ENCODE peak calls at places on chromosomes 1 and 21, in ten cellular contexts. O is A549, W is Caco-2, F is body of pancreas, Z is testis, B is HCT116, X is tibial nerve, V is IMR-90, I is left ventricle myocardium inferior, E is uterus. N is an unnamed sample. For H3K4me1, the result is how much of the 10 kb centered on the place peaks cover.

GRCh38 chr1:177913762-177914540 is 55.9 kb downstream of the SEC16B start:
- DNase-seq in O (peak), W (peak), F (peak), Z (peak), B (peak), X (peak), V (peak), I (no peak), E (no peak), N (peak)

GRCh38 chr1:109750241-109750882 is 9.5 kb upstream of the GSTM3 start:
- DNase-seq in O (no peak), W (no peak), F (no peak), Z (no peak), B (no peak), X (no peak), V (no peak), I (no peak), E (no peak), N (no peak)

GRCh38 chr1:9724706-9725476 is 73.4 kb downstream of the PIK3CD start:
- DNase-seq in O (peak), W (peak), F (peak), Z (peak), B (peak), X (peak), V (peak), I (peak), E (no peak), N (peak)

GRCh38 chr1:90557706-90558105 is 159.4 kb downstream of the BARHL2 start:
- DNase-seq in O (no peak), W (no peak), F (no peak), Z (no peak), B (no peak), X (no peak), V (no peak), I (no peak), E (no peak), N (no peak)

GRCh38 chr1:204041803-204042505 is 31.0 kb upstream of the SOX13 start:
- DNase-seq in O (no peak), W (no peak), F (peak), Z (no peak), B (no peak), X (peak), V (peak), I (no peak), E (peak), N (no peak)

GRCh38 chr1:51341876-51342496 is 11.6 kb upstream of the TTC39A start:
- DNase-seq in O (peak), W (no peak), F (no peak), Z (no peak), B (no peak), X (no peak), V (no peak), I (no peak), E (no peak), N (no peak)

GRCh38 chr1:237124856-237125462 is 83.0 kb downstream of the RYR2 start:
- DNase-seq in O (peak), W (peak), F (peak), Z (peak), B (peak), X (no peak), V (no peak), I (no peak), E (no peak), N (peak)

GRCh38 chr1:156346636-156347035 is 8.3 kb downstream of the TSACC start:
- DNase-seq in O (no peak), W (peak), F (no peak), Z (no peak), B (no peak), X (no peak), V (peak), I (no peak), E (no peak), N (no peak)

GRCh38 chr21:36260802-36261201 is 59.2 kb upstream of the MORC3 start:
- DNase-seq in O (no peak), W (no peak), F (no peak), Z (no peak), B (no peak), X (no peak), V (no peak), I (no peak), E (no peak), N (no peak)

GRCh38 chr1:14742181-14742980 is 143.9 kb downstream of the KAZN start:
- DNase-seq in O (peak), W (no peak), F (no peak), Z (no peak), B (peak), X (no peak), V (peak), I (no peak), E (no peak), N (peak)

GRCh38 chr1:108011295-108011694 is 46.3 kb upstream of the VAV3 start:
- DNase-seq in O (no peak), W (no peak), F (no peak), Z (no peak), B (no peak), X (no peak), V (no peak), I (no peak), E (no peak), N (no peak)

GRCh38 chr1:185238447-185238846 is 78.6 kb downstream of the IVNS1ABP start:
- DNase-seq in O (peak), W (no peak), F (no peak), Z (no peak), B (peak), X (no peak), V (peak), I (no peak), E (no peak), N (no peak)

GRCh38 chr1:12081648-12082396 is 18.7 kb downstream of the TNFRSF8 start:
- DNase-seq in O (no peak), W (no peak), F (no peak), Z (no peak), B (peak), X (no peak), V (no peak), I (no peak), E (no peak), N (no peak)

GRCh38 chr1:206978259-206978658 is 8.0 kb upstream of the FCAMR start:
- DNase-seq in O (no peak), W (no peak), F (no peak), Z (no peak), B (no peak), X (no peak), V (no peak), I (no peak), E (no peak), N (no peak)

GRCh38 chr1:209672705-209673630 is 2.2 kb upstream of the G0S2 start:
- DNase-seq in O (no peak), W (no peak), F (no peak), Z (no peak), B (no peak), X (no peak), V (no peak), I (no peak), E (no peak), N (no peak)

GRCh38 chr1:32724678-32725594 is 22.4 kb upstream of the SYNC start:
- DNase-seq in O (peak), W (peak), F (no peak), Z (no peak), B (peak), X (peak), V (peak), I (peak), E (peak), N (no peak)

GRCh38 chr1:209674957-209675566 is at the start of gene G0S2:
- DNase-seq in O (no peak), W (peak), F (peak), Z (peak), B (no peak), X (peak), V (peak), I (peak), E (peak), N (no peak)

GRCh38 chr1:207824691-207825090 is 72.8 kb downstream of the CD46 start:
- DNase-seq in O (no peak), W (no peak), F (no peak), Z (no peak), B (no peak), X (no peak), V (no peak), I (no peak), E (peak), N (no peak)

GRCh38 chr1:56097713-56098112 is 481.6 kb downstream of the PLPP3 start:
- DNase-seq in O (no peak), W (no peak), F (no peak), Z (no peak), B (no peak), X (no peak), V (peak), I (no peak), E (no peak), N (no peak)

GRCh38 chr1:219990782-219991510 is 55.4 kb downstream of the EPRS1 start:
- DNase-seq in O (peak), W (peak), F (no peak), Z (no peak), B (peak), X (peak), V (peak), I (no peak), E (no peak), N (peak)

GRCh38 chr1:228284148-228284495 is 76.3 kb downstream of the OBSCN start:
- DNase-seq in O (no peak), W (no peak), F (no peak), Z (no peak), B (no peak), X (no peak), V (no peak), I (no peak), E (no peak), N (no peak)

GRCh38 chr21:44454058-44454457 is 1.3 kb upstream of the LRRC3 start:
- DNase-seq in O (no peak), W (no peak), F (no peak), Z (no peak), B (no peak), X (no peak), V (no peak), I (no peak), E (no peak), N (no peak)

GRCh38 chr21:38377165-38378093 is 120.6 kb downstream of the KCNJ15 start:
- DNase-seq in O (no peak), W (no peak), F (no peak), Z (no peak), B (no peak), X (no peak), V (no peak), I (no peak), E (no peak), N (no peak)

GRCh38 chr1:232316864-232317263 is 313.1 kb downstream of the SIPA1L2 start:
- DNase-seq in O (no peak), W (no peak), F (no peak), Z (no peak), B (no peak), X (no peak), V (peak), I (no peak), E (no peak), N (no peak)

GRCh38 chr1:159828176-159828575 is 1.5 kb downstream of the SLAMF8 start:
- DNase-seq in O (no peak), W (no peak), F (no peak), Z (no peak), B (no peak), X (no peak), V (no peak), I (no peak), E (no peak), N (no peak)

GRCh38 chr1:98674075-98674781 is 12.7 kb downstream of the SNX7 start:
- DNase-seq in O (no peak), W (no peak), F (no peak), Z (no peak), B (no peak), X (no peak), V (peak), I (no peak), E (no peak), N (no peak)

GRCh38 chr1:205054013-205054412 is 11.0 kb downstream of the CNTN2 start:
- DNase-seq in O (no peak), W (no peak), F (no peak), Z (no peak), B (no peak), X (no peak), V (no peak), I (no peak), E (no peak), N (no peak)

GRCh38 chr1:54886724-54887664 is at the start of gene DHCR24:
- DNase-seq in O (peak), W (peak), F (peak), Z (peak), B (peak), X (peak), V (peak), I (peak), E (peak), N (peak)

GRCh38 chr1:3137111-3138100 is 68.4 kb downstream of the PRDM16 start:
- DNase-seq in O (no peak), W (no peak), F (no peak), Z (no peak), B (no peak), X (no peak), V (no peak), I (no peak), E (no peak), N (no peak)

GRCh38 chr1:14996133-14997050 is 157.2 kb upstream of the TMEM51 start:
- DNase-seq in O (peak), W (no peak), F (peak), Z (no peak), B (peak), X (no peak), V (peak), I (no peak), E (no peak), N (peak)

GRCh38 chr1:182279302-182279701 is 112.3 kb downstream of the GLUL start:
- DNase-seq in O (no peak), W (no peak), F (no peak), Z (no peak), B (no peak), X (no peak), V (no peak), I (no peak), E (no peak), N (no peak)

GRCh38 chr1:155126494-155127104 is 1.1 kb upstream of the EFNA1 start:
- DNase-seq in O (peak), W (peak), F (peak), Z (peak), B (no peak), X (peak), V (peak), I (peak), E (no peak), N (peak)

GRCh38 chr21:45390121-45390751 is 14.7 kb upstream of the COL18A1 start:
- DNase-seq in O (no peak), W (no peak), F (no peak), Z (no peak), B (no peak), X (no peak), V (no peak), I (peak), E (peak), N (no peak)

GRCh38 chr1:154999651-155000474 is 2.7 kb upstream of the ZBTB7B start:
- DNase-seq in O (peak), W (peak), F (peak), Z (peak), B (no peak), X (no peak), V (no peak), I (no peak), E (no peak), N (peak)

GRCh38 chr1:22773981-22774471 is 63.4 kb downstream of the EPHB2 start:
- DNase-seq in O (no peak), W (no peak), F (peak), Z (peak), B (no peak), X (peak), V (peak), I (peak), E (peak), N (no peak)

GRCh38 chr1:14929547-14930223 is 223.9 kb upstream of the TMEM51 start:
- DNase-seq in O (peak), W (peak), F (peak), Z (peak), B (no peak), X (no peak), V (peak), I (no peak), E (no peak), N (no peak)

GRCh38 chr1:151846062-151846568 is 6.5 kb upstream of the C2CD4D start:
- DNase-seq in O (peak), W (no peak), F (peak), Z (peak), B (peak), X (no peak), V (peak), I (no peak), E (no peak), N (peak)

GRCh38 chr1:194004146-194004545 is 817.7 kb upstream of the B3GALT2 start:
- DNase-seq in O (no peak), W (no peak), F (no peak), Z (no peak), B (no peak), X (no peak), V (no peak), I (no peak), E (no peak), N (no peak)
- H3K4me1 ChIP-seq in O (under half), W (under half), F (under half), Z (under half), B (under half), X (under half), V (under half), I (under half), E (under half), N (under half)

DNA sequence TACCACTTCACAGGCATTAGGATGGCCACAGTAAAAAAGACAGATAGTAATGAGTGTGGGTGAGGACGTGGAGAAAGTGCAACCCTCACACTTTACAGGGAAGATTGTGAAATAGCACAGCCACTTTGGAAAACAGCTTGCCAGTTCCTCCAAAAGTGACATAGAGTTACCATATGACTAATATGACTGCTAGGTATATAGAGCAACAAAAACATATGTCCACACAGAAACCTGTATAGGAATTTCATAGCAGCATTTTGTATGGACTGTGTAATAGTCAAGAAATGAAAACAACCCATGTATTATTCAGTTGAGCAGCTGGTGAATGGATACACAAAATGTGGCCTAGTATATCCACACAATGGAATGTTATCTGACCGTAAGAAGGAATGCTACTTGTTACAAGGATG is 30.4 kb upstream of the LBR start:
- DNase-seq in O (no peak), W (no peak), F (no peak), Z (no peak), B (no peak), X (no peak), V (peak), I (no peak), E (no peak), N (no peak)
- H3K4me1 ChIP-seq in O (half or more), W (under half), F (under half), Z (under half), B (under half), X (under half), V (under half), I (under half), E (under half), N (under half)

GRCh38 chr1:119341372-119341947 is 27.1 kb upstream of the HAO2 start:
- DNase-seq in O (no peak), W (peak), F (no peak), Z (no peak), B (no peak), X (no peak), V (no peak), I (no peak), E (no peak), N (peak)

GRCh38 chr1:119338004-119338403 is 30.6 kb upstream of the HAO2 start:
- DNase-seq in O (no peak), W (no peak), F (no peak), Z (no peak), B (no peak), X (no peak), V (no peak), I (no peak), E (no peak), N (no peak)

GRCh38 chr1:119338757-119339156 is 29.8 kb upstream of the HAO2 start:
- DNase-seq in O (no peak), W (no peak), F (no peak), Z (no peak), B (no peak), X (no peak), V (no peak), I (no peak), E (no peak), N (peak)

GRCh38 chr1:119336738-119337315 is 31.8 kb upstream of the HAO2 start:
- DNase-seq in O (no peak), W (no peak), F (no peak), Z (no peak), B (no peak), X (no peak), V (no peak), I (no peak), E (no peak), N (no peak)

DNA sequence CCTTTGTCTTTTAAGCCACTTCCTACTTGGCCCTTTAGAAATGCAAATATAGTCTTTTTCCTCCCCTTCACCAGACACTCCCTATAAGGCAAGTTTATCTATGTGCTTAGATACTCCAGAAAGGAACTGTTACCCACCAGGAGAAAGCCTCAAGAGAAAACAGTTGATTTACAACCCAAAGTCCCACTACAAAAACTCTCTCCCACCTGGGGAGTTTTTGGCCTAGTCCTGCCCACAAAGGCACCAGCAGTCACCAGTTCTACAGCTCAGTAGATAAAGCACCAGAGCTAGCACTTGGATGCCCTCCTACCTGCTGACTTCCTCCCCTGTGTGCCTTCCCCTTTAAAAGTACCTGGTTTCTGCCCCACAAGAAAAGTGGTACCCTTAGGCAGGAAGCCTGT is 27.7 kb upstream of the HAO2 start:
- DNase-seq in O (no peak), W (peak), F (no peak), Z (no peak), B (no peak), X (no peak), V (no peak), I (no peak), E (no peak), N (no peak)
- H3K4me1 ChIP-seq in O (under half), W (under half), F (under half), Z (under half), B (under half), X (under half), V (under half), I (under half), E (under half), N (half or more)

GRCh38 chr1:34331527-34331926 is 154.8 kb downstream of the C1orf94 start:
- DNase-seq in O (no peak), W (no peak), F (no peak), Z (no peak), B (no peak), X (no peak), V (no peak), I (no peak), E (no peak), N (no peak)

GRCh38 chr1:34328281-34328680 is 151.6 kb downstream of the C1orf94 start:
- DNase-seq in O (no peak), W (no peak), F (no peak), Z (no peak), B (no peak), X (no peak), V (no peak), I (no peak), E (no peak), N (no peak)

GRCh38 chr1:34332996-34333395 is 156.3 kb downstream of the C1orf94 start:
- DNase-seq in O (no peak), W (no peak), F (no peak), Z (no peak), B (no peak), X (no peak), V (no peak), I (no peak), E (no peak), N (no peak)

DNA sequence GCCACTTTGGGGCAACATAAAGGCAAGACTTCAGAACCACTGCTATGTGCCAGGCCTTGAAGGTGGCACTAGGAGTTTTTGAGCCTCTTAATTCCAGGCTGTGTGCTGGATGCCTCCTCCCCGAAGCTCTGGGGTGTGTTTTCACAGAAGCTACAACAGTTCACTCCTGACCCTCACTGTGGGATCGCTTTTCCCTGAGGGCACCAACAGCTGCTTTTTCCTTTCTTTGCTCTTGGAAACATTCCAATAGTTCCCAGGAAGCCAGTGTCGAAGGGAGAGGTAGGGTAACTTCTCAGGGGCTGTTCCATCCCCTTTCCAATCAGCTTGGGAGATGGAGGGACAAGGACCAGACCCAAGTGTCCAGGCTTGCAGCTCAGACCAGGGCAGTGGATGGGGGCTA is 153.4 kb downstream of the C1orf94 start:
- DNase-seq in O (no peak), W (no peak), F (no peak), Z (no peak), B (no peak), X (no peak), V (no peak), I (no peak), E (no peak), N (no peak)
- H3K4me1 ChIP-seq in O (under half), W (under half), F (under half), Z (under half), B (under half), X (under half), V (under half), I (under half), E (under half), N (under half)

N was measured in HepG2.